ENCODE peak calls at places on chromosomes 16 and 17, in six cellular contexts. X is epithelial cell of proximal tubule, S is astrocyte of the cerebellum, O is cardiac muscle cell, M is heart right ventricle, H is fibroblast of pulmonary artery. R is an unnamed sample.

GRCh38 chr16:49704586-49705155 is 151.2 kb downstream of the ZNF423 start:
- DNase-seq in X (no peak), S (no peak), O (no peak), M (no peak), H (no peak), R (no peak)

GRCh38 chr17:21242026-21242700 is 11.0 kb downstream of the NATD1 start:
- DNase-seq in X (no peak), S (no peak), O (no peak), M (no peak), H (no peak), R (no peak)

GRCh38 chr17:16917995-16918394 is 53.9 kb downstream of the TNFRSF13B start:
- DNase-seq in X (no peak), S (no peak), O (no peak), M (no peak), H (no peak), R (no peak)

GRCh38 chr16:1162701-1163566 is 10.0 kb downstream of the CACNA1H start:
- DNase-seq in X (no peak), S (no peak), O (no peak), M (no peak), H (no peak), R (no peak)

GRCh38 chr17:72092710-72093322 is 28.0 kb upstream of the SOX9 start:
- DNase-seq in X (no peak), S (no peak), O (no peak), M (no peak), H (no peak), R (no peak)

GRCh38 chr17:4800462-4801185 is 1.5 kb downstream of the C17orf114 start:
- DNase-seq in X (no peak), S (no peak), O (no peak), M (no peak), H (no peak), R (no peak)

GRCh38 chr17:17837966-17838962 is 1.5 kb upstream of the SREBF1 start:
- DNase-seq in X (no peak), S (no peak), O (peak), M (peak), H (peak), R (no peak)

GRCh38 chr16:15509593-15510520 is 75.5 kb downstream of the BMERB1 start:
- DNase-seq in X (no peak), S (peak), O (peak), M (no peak), H (peak), R (no peak)

GRCh38 chr17:7354262-7354781 is 634 bp upstream of the TMEM95 start:
- DNase-seq in X (no peak), S (no peak), O (peak), M (no peak), H (no peak), R (no peak)

GRCh38 chr16:69486724-69487123 is 62.3 kb downstream of the CYB5B start:
- DNase-seq in X (no peak), S (no peak), O (no peak), M (no peak), H (no peak), R (no peak)

GRCh38 chr17:47744168-47745036 is 11.4 kb downstream of the TBX21 start:
- DNase-seq in X (no peak), S (no peak), O (no peak), M (no peak), H (no peak), R (no peak)

GRCh38 chr17:78231991-78232759 is 744 bp downstream of the TMEM235 start:
- DNase-seq in X (no peak), S (no peak), O (no peak), M (no peak), H (no peak), R (no peak)

GRCh38 chr17:50765454-50766221 is 1.7 kb downstream of the ANKRD40CL start:
- DNase-seq in X (no peak), S (no peak), O (no peak), M (no peak), H (no peak), R (no peak)

GRCh38 chr17:61352771-61353170 is 46.9 kb upstream of the TBX2 start:
- DNase-seq in X (no peak), S (no peak), O (no peak), M (no peak), H (no peak), R (no peak)

GRCh38 chr16:22194707-22195444 is 11.2 kb upstream of the EEF2K start:
- DNase-seq in X (no peak), S (no peak), O (no peak), M (no peak), H (no peak), R (no peak)

GRCh38 chr16:19808061-19808621 is 76.5 kb downstream of the GPRC5B start:
- DNase-seq in X (peak), S (no peak), O (peak), M (no peak), H (no peak), R (no peak)

GRCh38 chr17:55582910-55583309 is 71.7 kb upstream of the SMIM36 start:
- DNase-seq in X (no peak), S (no peak), O (no peak), M (no peak), H (no peak), R (no peak)

GRCh38 chr17:55584055-55584685 is 72.9 kb upstream of the SMIM36 start:
- DNase-seq in X (peak), S (no peak), O (peak), M (no peak), H (peak), R (no peak)

GRCh38 chr17:55587608-55588139 is 76.4 kb upstream of the SMIM36 start:
- DNase-seq in X (no peak), S (no peak), O (peak), M (peak), H (peak), R (no peak)

GRCh38 chr17:55584861-55585260 is 73.6 kb upstream of the SMIM36 start:
- DNase-seq in X (no peak), S (no peak), O (no peak), M (no peak), H (no peak), R (no peak)

DNA sequence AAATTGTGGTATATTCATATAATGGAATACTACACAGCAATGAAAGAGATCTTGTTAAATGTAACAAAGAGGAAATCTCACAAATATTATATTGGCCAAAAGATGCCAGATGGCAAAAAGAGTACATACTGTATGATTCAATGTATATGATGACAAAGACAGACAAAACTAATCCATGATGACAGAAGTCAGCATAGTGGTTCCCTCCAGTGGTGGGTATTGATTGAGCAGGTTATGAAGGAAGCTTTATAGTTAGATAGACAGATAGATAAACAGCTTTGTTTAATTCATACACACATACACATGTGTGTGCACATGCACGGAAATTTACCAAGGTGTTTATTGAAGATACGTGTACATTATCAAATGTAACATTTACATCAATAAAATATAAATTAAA is 74.4 kb upstream of the SMIM36 start:
- DNase-seq in X (no peak), S (no peak), O (no peak), M (no peak), H (no peak), R (no peak)
- TF ChIP-seq CTCF in X (peak), S (no peak), O (no peak), M (no peak), H (no peak), R (no peak)

DNA sequence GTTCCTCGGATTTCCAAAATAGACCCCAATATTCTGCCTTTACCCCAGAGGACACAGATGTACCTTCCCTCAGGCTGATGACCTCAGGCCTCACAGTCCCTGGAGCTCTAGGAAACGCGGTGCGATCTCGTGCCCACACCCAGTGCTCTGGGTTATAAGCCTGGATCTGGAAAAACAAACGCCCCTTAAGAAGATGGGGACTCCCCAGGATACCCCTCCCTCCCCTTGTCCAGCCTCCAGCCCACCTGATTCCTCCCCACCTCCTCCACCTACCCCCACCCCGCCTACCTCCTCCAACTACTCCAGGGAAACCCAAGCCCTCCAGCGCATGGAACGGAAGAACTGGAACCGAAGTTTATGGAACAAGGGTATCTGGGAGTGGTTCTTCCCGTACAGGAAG is 19.1 kb downstream of the PRR11 start:
- DNase-seq in X (no peak), S (no peak), O (no peak), M (no peak), H (no peak), R (no peak)
- TF ChIP-seq CTCF in X (no peak), S (no peak), O (no peak), M (no peak), H (no peak), R (no peak)

GRCh38 chr16:80923356-80923755 is 83.3 kb downstream of the CMC2 start:
- DNase-seq in X (no peak), S (no peak), O (no peak), M (no peak), H (no peak), R (no peak)

GRCh38 chr16:80924372-80924978 is 82.2 kb downstream of the CMC2 start:
- DNase-seq in X (no peak), S (peak), O (peak), M (peak), H (peak), R (peak)
- TF ChIP-seq CTCF in X (peak), S (peak), O (peak), M (peak), H (peak), R (no peak)

GRCh38 chr16:87895641-87896141 is 26.4 kb upstream of the SLC7A5 start:
- DNase-seq in X (no peak), S (peak), O (peak), M (no peak), H (no peak), R (no peak)
- TF ChIP-seq CTCF in X (no peak), S (no peak), O (no peak), M (no peak), H (no peak), R (no peak)

GRCh38 chr17:82914375-82914774 is 74.6 kb upstream of the ZNF750 start:
- DNase-seq in X (no peak), S (no peak), O (peak), M (peak), H (no peak), R (no peak)
- TF ChIP-seq CTCF in X (peak), S (no peak), O (peak), M (peak), H (peak), R (no peak)

GRCh38 chr17:45992904-45993303 is 6.1 kb upstream of the STH start:
- DNase-seq in X (no peak), S (no peak), O (no peak), M (no peak), H (no peak), R (no peak)

GRCh38 chr17:45989759-45990158 is 9.3 kb upstream of the STH start:
- DNase-seq in X (no peak), S (no peak), O (no peak), M (no peak), H (no peak), R (no peak)

GRCh38 chr17:45991341-45991740 is 7.7 kb upstream of the STH start:
- DNase-seq in X (no peak), S (no peak), O (no peak), M (no peak), H (no peak), R (no peak)

GRCh38 chr17:45992175-45992574 is 6.9 kb upstream of the STH start:
- DNase-seq in X (no peak), S (no peak), O (no peak), M (no peak), H (no peak), R (no peak)

DNA sequence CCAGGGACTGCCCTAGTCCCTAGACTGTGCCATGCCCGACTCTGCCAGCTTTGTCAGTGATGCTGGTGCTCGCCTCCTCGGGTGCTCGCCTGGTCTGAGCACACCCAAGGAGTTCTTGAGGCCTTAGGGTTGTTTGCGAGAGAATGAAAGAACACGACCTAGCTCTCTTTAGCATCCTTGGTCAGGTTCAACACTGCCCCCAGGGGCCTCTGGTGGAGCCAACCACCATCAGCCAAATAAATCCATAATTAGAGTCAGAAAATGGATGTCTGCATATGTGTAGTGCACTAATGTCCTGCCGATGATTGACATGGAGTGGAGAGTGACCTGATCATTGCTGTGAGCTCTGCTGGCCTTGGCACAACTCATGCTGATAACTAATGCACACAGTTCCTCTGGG is 8.2 kb upstream of the STH start:
- DNase-seq in X (no peak), S (no peak), O (no peak), M (no peak), H (no peak), R (no peak)
- TF ChIP-seq CTCF in X (no peak), S (peak), O (peak), M (no peak), H (no peak), R (no peak)

GRCh38 chr16:74462361-74462760 is 41.1 kb upstream of the CLEC18B start:
- DNase-seq in X (no peak), S (no peak), O (no peak), M (no peak), H (no peak), R (no peak)

GRCh38 chr16:74463888-74464287 is 42.6 kb upstream of the CLEC18B start:
- DNase-seq in X (no peak), S (no peak), O (no peak), M (no peak), H (no peak), R (no peak)

GRCh38 chr16:74456290-74456625 is 35.0 kb upstream of the CLEC18B start:
- DNase-seq in X (no peak), S (no peak), O (no peak), M (no peak), H (no peak), R (no peak)

GRCh38 chr16:74461826-74462225 is 40.5 kb upstream of the CLEC18B start:
- DNase-seq in X (no peak), S (peak), O (no peak), M (no peak), H (no peak), R (no peak)

GRCh38 chr16:74460542-74460941 is 39.3 kb upstream of the CLEC18B start:
- DNase-seq in X (no peak), S (no peak), O (no peak), M (no peak), H (no peak), R (no peak)
- TF ChIP-seq CTCF in X (no peak), S (no peak), O (no peak), M (no peak), H (no peak), R (no peak)

DNA sequence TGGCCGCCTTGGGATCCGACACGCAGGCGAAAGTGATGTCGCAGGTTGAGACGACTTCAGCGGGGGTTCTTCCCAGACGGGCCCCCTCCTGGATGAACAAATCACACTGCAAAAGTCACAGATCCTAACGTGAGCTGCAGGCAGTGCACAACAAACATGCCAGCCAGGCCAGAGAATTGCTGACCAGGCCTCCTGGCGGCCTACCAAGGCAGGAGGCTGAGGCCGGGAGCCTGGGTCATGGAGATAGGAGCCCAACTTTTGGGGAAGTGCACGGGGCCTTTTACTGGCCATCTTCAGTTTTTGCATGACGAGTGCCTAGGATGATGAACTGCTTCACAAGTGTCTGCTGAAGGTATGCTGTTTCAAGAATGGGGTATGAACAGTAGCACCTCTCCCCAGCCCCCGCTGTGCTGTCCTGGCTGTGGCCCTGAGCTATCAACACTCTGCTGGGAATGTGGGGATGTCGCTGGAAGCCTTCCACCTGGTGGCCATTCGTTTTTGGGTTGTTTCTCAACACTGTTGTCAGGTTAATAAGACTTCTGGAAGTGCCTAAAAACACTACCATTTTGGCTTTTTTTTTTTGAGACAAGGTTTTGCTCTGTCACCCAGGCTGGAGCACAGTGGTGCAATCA is 12.2 kb upstream of the ROGDI start:
- DNase-seq in X (no peak), S (no peak), O (no peak), M (peak), H (no peak), R (no peak)
- TF ChIP-seq CTCF in X (no peak), S (no peak), O (peak), M (no peak), H (no peak), R (no peak)

GRCh38 chr16:56426585-56426984 is 1.2 kb upstream of the AMFR start:
- DNase-seq in X (no peak), S (no peak), O (no peak), M (no peak), H (no peak), R (no peak)

GRCh38 chr16:56424404-56424765 is 960 bp downstream of the AMFR start:
- DNase-seq in X (no peak), S (no peak), O (no peak), M (no peak), H (no peak), R (no peak)

GRCh38 chr16:56425439-56425832 is at the start of gene AMFR:
- DNase-seq in X (no peak), S (peak), O (peak), M (peak), H (peak), R (no peak)

GRCh38 chr16:56424791-56425438 is 430 bp downstream of the AMFR start:
- DNase-seq in X (no peak), S (no peak), O (peak), M (peak), H (no peak), R (no peak)

GRCh38 chr16:56428087-56428486 is 2.7 kb upstream of the AMFR start:
- DNase-seq in X (no peak), S (no peak), O (no peak), M (no peak), H (no peak), R (no peak)
- TF ChIP-seq CTCF in X (no peak), S (no peak), O (no peak), M (no peak), H (no peak), R (no peak)